ENCODE peak calls at places on chromosomes 16 and 17, in four cellular contexts. O is H1, D is K562, H is SK-N-SH. L is an unnamed sample.

GRCh38 chr17:5467416-5467815 is 1.4 kb downstream of the DHX33 start:
- DNase-seq in O (no peak), D (no peak), H (peak), L (no peak)

GRCh38 chr17:10118788-10119130 is 79.6 kb downstream of the GAS7 start:
- DNase-seq in O (no peak), D (no peak), H (no peak), L (no peak)

GRCh38 chr16:50762241-50762640 is 20.4 kb downstream of the CYLD start:
- DNase-seq in O (no peak), D (no peak), H (no peak), L (peak)

GRCh38 chr17:48278755-48279491 is 151.1 kb downstream of the SKAP1 start:
- DNase-seq in O (no peak), D (no peak), H (no peak), L (no peak)

GRCh38 chr16:28326881-28327610 is 34.7 kb downstream of the SBK1 start:
- DNase-seq in O (peak), D (peak), H (peak), L (peak)

GRCh38 chr16:66824006-66824405 is 6.8 kb downstream of the NAE1 start:
- DNase-seq in O (no peak), D (no peak), H (no peak), L (peak)

GRCh38 chr16:57871457-57871856 is 69.2 kb upstream of the KIFC3 start:
- DNase-seq in O (no peak), D (no peak), H (no peak), L (peak)

GRCh38 chr16:74249281-74249680 is 47.3 kb upstream of the PSMD7 start:
- DNase-seq in O (no peak), D (no peak), H (no peak), L (no peak)

GRCh38 chr17:269616-270514 is 82.7 kb downstream of the RPH3AL start:
- DNase-seq in O (peak), D (no peak), H (no peak), L (no peak)

GRCh38 chr17:80720624-80721577 is 176.3 kb downstream of the RPTOR start:
- DNase-seq in O (no peak), D (no peak), H (no peak), L (peak)
- TF ChIP-seq RFX5 in O (no peak), D (no peak), H (no peak), L (no peak)

GRCh38 chr16:5060073-5060641 is 5.6 kb downstream of the C16orf89 start:
- DNase-seq in O (peak), D (no peak), H (no peak), L (no peak)
- H3K9ac ChIP-seq in O (no peak), D (peak), H (no peak), L (no peak)

GRCh38 chr16:30894540-30895368 is 877 bp upstream of the BCL7C start:
- DNase-seq in O (no peak), D (no peak), H (no peak), L (no peak)

GRCh38 chr16:30895592-30896202 is 717 bp upstream of the CTF1 start:
- DNase-seq in O (no peak), D (peak), H (no peak), L (no peak)

GRCh38 chr16:30896203-30896889 is at the start of gene CTF1:
- DNase-seq in O (peak), D (peak), H (peak), L (peak)

GRCh38 chr16:30899794-30900193 is 3.4 kb downstream of the CTF1 start:
- DNase-seq in O (no peak), D (no peak), H (no peak), L (no peak)

GRCh38 chr16:30896890-30897730 is 696 bp downstream of the CTF1 start:
- DNase-seq in O (peak), D (peak), H (peak), L (peak)
- TF ChIP-seq RFX5 in O (no peak), D (no peak), H (no peak), L (no peak)

GRCh38 chr17:40348562-40349476 is 15.7 kb downstream of the GJD3 start:
- DNase-seq in O (no peak), D (no peak), H (peak), L (no peak)

GRCh38 chr17:40349477-40350409 is 14.8 kb downstream of the GJD3 start:
- DNase-seq in O (no peak), D (no peak), H (no peak), L (peak)

GRCh38 chr17:40351185-40352043 is 13.1 kb downstream of the GJD3 start:
- DNase-seq in O (no peak), D (no peak), H (peak), L (no peak)

GRCh38 chr17:40352044-40352778 is 12.3 kb downstream of the GJD3 start:
- DNase-seq in O (no peak), D (no peak), H (no peak), L (no peak)

DNA sequence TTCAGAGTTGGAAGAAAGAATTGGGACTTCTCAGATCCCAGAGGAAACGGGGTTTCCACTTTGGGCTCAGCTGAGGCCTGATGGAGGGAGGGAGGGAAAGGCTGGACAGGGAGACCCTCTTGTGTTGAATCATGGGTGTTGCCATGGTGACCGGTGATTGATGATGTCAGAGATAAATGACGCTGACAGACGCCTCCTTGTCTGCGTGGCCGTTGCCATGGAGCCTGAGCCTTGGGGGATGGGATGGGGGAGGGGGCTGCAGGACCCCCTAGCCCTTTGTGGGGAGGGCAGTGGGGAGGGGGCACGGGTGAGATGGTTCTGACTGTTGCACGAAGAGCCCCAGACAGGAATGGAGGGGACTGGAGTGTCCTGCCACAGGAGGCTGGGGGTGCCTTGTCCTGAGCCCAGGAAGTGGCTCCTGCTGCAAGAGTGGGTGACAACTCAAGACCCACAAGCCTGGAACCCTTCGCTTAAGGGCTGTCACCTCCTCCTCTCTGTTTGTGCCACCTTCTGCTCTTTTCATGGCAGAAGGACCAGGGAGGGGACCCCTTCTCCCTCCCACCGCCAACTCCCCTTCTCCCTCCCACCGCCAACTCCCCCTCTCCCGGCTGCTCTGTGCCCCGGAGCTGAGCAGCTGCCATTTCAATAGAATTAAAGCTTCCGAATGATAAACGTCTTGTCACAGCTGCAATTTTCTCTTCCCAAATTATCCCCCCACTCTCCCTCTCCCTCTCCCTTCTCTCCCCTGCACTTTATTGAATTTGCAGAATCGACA is 13.9 kb downstream of the GJD3 start:
- DNase-seq in O (no peak), D (no peak), H (peak), L (no peak)
- H3K9ac ChIP-seq in O (no peak), D (no peak), H (peak), L (no peak)

GRCh38 chr16:56851671-56852400 is 13.2 kb upstream of the SLC12A3 start:
- DNase-seq in O (no peak), D (no peak), H (no peak), L (peak)
- TF ChIP-seq RFX5 in O (no peak), D (no peak), H (no peak), L (no peak)